ENCODE peak calls at places on chromosomes 1 and 21, in eight cellular contexts. Q is body of pancreas, Z is HuH-7, Y is HFF-Myc, L is SHP77, D is Kasumi-1, G is NCI-H460, I is T-helper 2 cell. O is an unnamed sample.

GRCh38 chr1:2414297-2414958 is 2.1 kb upstream of the PEX10 start:
- DNase-seq in G (peak), I (peak), Z (peak), Q (peak), D (peak), Y (no peak), L (peak), O (peak)

GRCh38 chr21:14740692-14741091 is 194.6 kb upstream of the SAMSN1 start:
- DNase-seq in Q (no peak), Y (no peak), Z (no peak), D (no peak), I (no peak), L (no peak), G (no peak), O (no peak)

GRCh38 chr1:235468970-235469369 is 35.3 kb downstream of the B3GALNT2 start:
- DNase-seq in Z (no peak), Y (peak), Q (no peak), L (no peak), I (no peak), G (no peak), D (no peak), O (no peak)

GRCh38 chr1:153677718-153678518 is 570 bp upstream of the NPR1 start:
- DNase-seq in D (peak), Q (peak), G (peak), Z (peak), I (no peak), L (peak), Y (no peak), O (peak)

GRCh38 chr1:222171005-222171404 is 376.9 kb downstream of the HHIPL2 start:
- DNase-seq in I (no peak), D (peak), Z (peak), G (peak), L (peak), Q (no peak), Y (no peak), O (peak)

GRCh38 chr1:106998431-106999002 is 58.0 kb upstream of the PRMT6 start:
- DNase-seq in D (no peak), Y (no peak), Q (no peak), I (no peak), Z (no peak), L (no peak), G (no peak), O (no peak)

GRCh38 chr1:167434306-167434705 is 84.0 kb downstream of the CD247 start:
- DNase-seq in Y (no peak), G (no peak), L (no peak), I (no peak), Z (no peak), D (no peak), Q (no peak), O (no peak)

GRCh38 chr1:1451696-1452364 is 2.3 kb downstream of the ATAD3C start:
- DNase-seq in I (no peak), G (no peak), Q (no peak), Y (no peak), Z (no peak), L (no peak), D (no peak), O (no peak)

GRCh38 chr1:55826413-55827080 is 611.4 kb upstream of the USP24 start:
- DNase-seq in L (no peak), Y (no peak), Z (no peak), G (no peak), I (no peak), Q (no peak), D (no peak), O (no peak)

GRCh38 chr21:28882345-28882744 is 110.3 kb downstream of the LTN1 start:
- DNase-seq in Q (no peak), Y (no peak), I (no peak), L (no peak), Z (no peak), D (no peak), G (no peak), O (no peak)

GRCh38 chr1:63893976-63894375 is 120.2 kb downstream of the ROR1 start:
- DNase-seq in G (no peak), L (no peak), Z (no peak), Y (no peak), Q (no peak), D (no peak), I (no peak), O (no peak)

GRCh38 chr1:201740086-201740541 is 88.8 kb upstream of the IPO9 start:
- DNase-seq in G (no peak), Y (no peak), Z (no peak), D (peak), L (no peak), I (no peak), Q (no peak), O (no peak)

GRCh38 chr1:23441446-23442148 is 17.0 kb upstream of the TCEA3 start:
- DNase-seq in L (no peak), Z (no peak), D (no peak), I (no peak), Y (no peak), G (no peak), Q (no peak), O (no peak)

GRCh38 chr1:117810553-117810952 is 118.9 kb downstream of the GDAP2 start:
- DNase-seq in Z (no peak), I (no peak), G (no peak), D (no peak), Y (peak), Q (no peak), L (no peak), O (peak)

O was measured in OCI-M1.